ENCODE peak calls at places on chromosomes 3 and 15, in nine cellular contexts. V, Y, A, Z, H, K, S, J and N are unnamed samples. For H3K4me1, the result is how much of the 10 kb centered on the place peaks cover.

GRCh38 chr3:124974691-124975090 is 40.1 kb upstream of the MUC13 start:
- DNase-seq in V (no peak), Y (no peak), A (no peak), Z (no peak), H (no peak), K (no peak), S (no peak), J (no peak), N (peak)

GRCh38 chr3:11719406-11720219 is 75.9 kb upstream of the VGLL4 start:
- DNase-seq in V (peak), Y (no peak), A (peak), Z (peak), H (peak), K (peak), S (peak), J (peak), N (peak)

GRCh38 chr3:173287361-173287760 is 110.2 kb upstream of the NLGN1 start:
- DNase-seq in V (no peak), Y (no peak), A (no peak), Z (no peak), H (no peak), K (no peak), S (no peak), J (no peak), N (no peak)

GRCh38 chr3:31758342-31758741 is 222.7 kb downstream of the OSBPL10 start:
- DNase-seq in V (no peak), Y (no peak), A (no peak), Z (no peak), H (no peak), K (no peak), S (no peak), J (no peak), N (no peak)

GRCh38 chr15:48751595-48751994 is 59.3 kb downstream of the CEP152 start:
- DNase-seq in V (no peak), Y (no peak), A (no peak), Z (peak), H (no peak), K (no peak), S (no peak), J (no peak), N (no peak)

GRCh38 chr15:59268199-59268979 is 61.7 kb downstream of the LDHAL6B start:
- DNase-seq in V (no peak), Y (no peak), A (no peak), Z (peak), H (no peak), K (no peak), S (no peak), J (no peak), N (no peak)

GRCh38 chr15:66841953-66842681 is 140.1 kb downstream of the SMAD6 start:
- DNase-seq in V (peak), Y (peak), A (no peak), Z (peak), H (peak), K (peak), S (peak), J (peak), N (peak)

GRCh38 chr15:52790166-52790708 is at the start of gene ONECUT1:
- DNase-seq in V (peak), Y (no peak), A (no peak), Z (peak), H (peak), K (peak), S (no peak), J (peak), N (peak)

GRCh38 chr15:31299588-31300207 is 26.9 kb upstream of the KLF13 start:
- DNase-seq in V (no peak), Y (peak), A (no peak), Z (no peak), H (no peak), K (peak), S (no peak), J (no peak), N (no peak)

GRCh38 chr3:49346797-49347251 is 7.0 kb upstream of the USP4 start:
- DNase-seq in V (no peak), Y (no peak), A (no peak), Z (peak), H (no peak), K (no peak), S (no peak), J (no peak), N (no peak)

GRCh38 chr3:67461667-67462142 is 192.7 kb downstream of the SUCLG2 start:
- DNase-seq in V (peak), Y (no peak), A (no peak), Z (peak), H (no peak), K (peak), S (no peak), J (no peak), N (no peak)

GRCh38 chr15:75647370-75648155 is at the start of gene SNX33:
- DNase-seq in V (peak), Y (peak), A (peak), Z (peak), H (peak), K (peak), S (peak), J (peak), N (peak)

GRCh38 chr15:90592144-90592887 is 62.6 kb downstream of the CRTC3 start:
- DNase-seq in V (no peak), Y (no peak), A (no peak), Z (peak), H (no peak), K (no peak), S (no peak), J (no peak), N (no peak)

GRCh38 chr3:94627689-94628088 is 564.8 kb downstream of the NSUN3 start:
- DNase-seq in V (no peak), Y (no peak), A (no peak), Z (no peak), H (no peak), K (no peak), S (no peak), J (no peak), N (no peak)

GRCh38 chr15:40859206-40859851 is 14.7 kb downstream of the RHOV start:
- DNase-seq in V (peak), Y (no peak), A (no peak), Z (peak), H (peak), K (peak), S (peak), J (peak), N (peak)

GRCh38 chr15:69888406-69888805 is 209.3 kb downstream of the TLE3 start:
- DNase-seq in V (no peak), Y (no peak), A (no peak), Z (no peak), H (no peak), K (no peak), S (no peak), J (no peak), N (no peak)

GRCh38 chr3:62587169-62587568 is 213.8 kb upstream of the FEZF2 start:
- DNase-seq in V (no peak), Y (no peak), A (no peak), Z (peak), H (no peak), K (no peak), S (no peak), J (no peak), N (no peak)

GRCh38 chr3:134517796-134518195 is 31.9 kb downstream of the CEP63 start:
- DNase-seq in V (no peak), Y (no peak), A (no peak), Z (peak), H (no peak), K (no peak), S (no peak), J (no peak), N (no peak)

GRCh38 chr15:84863480-84864428 is 20.7 kb upstream of the SLC28A1 start:
- DNase-seq in V (no peak), Y (no peak), A (no peak), Z (no peak), H (no peak), K (no peak), S (no peak), J (no peak), N (no peak)

GRCh38 chr3:27360113-27361078 is 8.8 kb downstream of the NEK10 start:
- DNase-seq in V (peak), Y (no peak), A (no peak), Z (peak), H (no peak), K (no peak), S (no peak), J (no peak), N (peak)

GRCh38 chr3:10581251-10581650 is 75.9 kb upstream of the ATP2B2 start:
- DNase-seq in V (no peak), Y (no peak), A (no peak), Z (no peak), H (no peak), K (no peak), S (no peak), J (no peak), N (no peak)

GRCh38 chr3:88263417-88264116 is 113.8 kb downstream of the C3orf38 start:
- DNase-seq in V (no peak), Y (no peak), A (no peak), Z (no peak), H (no peak), K (no peak), S (no peak), J (no peak), N (no peak)

GRCh38 chr3:5645311-5646029 is 458.0 kb downstream of the EDEM1 start:
- DNase-seq in V (no peak), Y (no peak), A (no peak), Z (no peak), H (no peak), K (no peak), S (no peak), J (no peak), N (no peak)

GRCh38 chr15:71333839-71334238 is 218.6 kb downstream of the THSD4 start:
- DNase-seq in V (no peak), Y (no peak), A (no peak), Z (peak), H (no peak), K (no peak), S (no peak), J (no peak), N (no peak)

GRCh38 chr3:63193647-63194046 is 84.5 kb upstream of the SYNPR start:
- DNase-seq in V (no peak), Y (no peak), A (peak), Z (no peak), H (peak), K (no peak), S (no peak), J (no peak), N (peak)

GRCh38 chr15:73924258-73924921 is 1.9 kb upstream of the LOXL1 start:
- DNase-seq in V (no peak), Y (peak), A (no peak), Z (peak), H (no peak), K (peak), S (peak), J (no peak), N (peak)

GRCh38 chr15:40894689-40895308 is 549 bp downstream of the VPS18 start:
- DNase-seq in V (peak), Y (peak), A (peak), Z (peak), H (peak), K (peak), S (peak), J (no peak), N (peak)

GRCh38 chr3:94961423-94962100 is 898.7 kb downstream of the NSUN3 start:
- DNase-seq in V (no peak), Y (no peak), A (no peak), Z (no peak), H (no peak), K (no peak), S (no peak), J (no peak), N (peak)

GRCh38 chr3:10519236-10519635 is 13.8 kb upstream of the ATP2B2 start:
- DNase-seq in V (no peak), Y (no peak), A (no peak), Z (no peak), H (no peak), K (peak), S (peak), J (no peak), N (no peak)

GRCh38 chr3:126274735-126275734 is 82.2 kb downstream of the KLF15 start:
- DNase-seq in V (no peak), Y (no peak), A (no peak), Z (no peak), H (no peak), K (no peak), S (no peak), J (no peak), N (no peak)

GRCh38 chr3:177333535-177334495 is 136.5 kb upstream of the TBL1XR1 start:
- DNase-seq in V (no peak), Y (peak), A (no peak), Z (no peak), H (no peak), K (no peak), S (peak), J (peak), N (no peak)

GRCh38 chr15:41966920-41967465 is 5.4 kb downstream of the EHD4 start:
- DNase-seq in V (no peak), Y (no peak), A (no peak), Z (no peak), H (no peak), K (no peak), S (peak), J (no peak), N (no peak)

GRCh38 chr15:93135997-93136397 is 47.0 kb upstream of the RGMA start:
- DNase-seq in V (no peak), Y (no peak), A (no peak), Z (no peak), H (no peak), K (no peak), S (no peak), J (no peak), N (no peak)

GRCh38 chr3:132804498-132804897 is 82.3 kb upstream of the NPHP3 start:
- DNase-seq in V (no peak), Y (no peak), A (no peak), Z (no peak), H (no peak), K (no peak), S (peak), J (no peak), N (no peak)

GRCh38 chr15:40939909-40940801 is 11.0 kb downstream of the DLL4 start:
- DNase-seq in V (no peak), Y (peak), A (no peak), Z (no peak), H (no peak), K (no peak), S (no peak), J (no peak), N (no peak)

GRCh38 chr15:91122296-91122695 is 22.2 kb downstream of the SV2B start:
- DNase-seq in V (no peak), Y (no peak), A (no peak), Z (no peak), H (no peak), K (no peak), S (no peak), J (no peak), N (no peak)

GRCh38 chr3:123834631-123835030 is 49.5 kb downstream of the MYLK start:
- DNase-seq in V (no peak), Y (no peak), A (peak), Z (peak), H (no peak), K (no peak), S (no peak), J (no peak), N (no peak)

GRCh38 chr3:194323785-194324735 is 27.1 kb downstream of the CPN2 start:
- DNase-seq in V (peak), Y (peak), A (no peak), Z (peak), H (peak), K (peak), S (peak), J (peak), N (peak)

GRCh38 chr3:122515856-122516255 is 1.1 kb upstream of the KPNA1 start:
- DNase-seq in V (no peak), Y (no peak), A (no peak), Z (no peak), H (no peak), K (no peak), S (no peak), J (no peak), N (peak)

GRCh38 chr3:21962456-21962855 is 211.4 kb upstream of the ZNF385D start:
- DNase-seq in V (no peak), Y (no peak), A (no peak), Z (peak), H (no peak), K (no peak), S (no peak), J (no peak), N (no peak)
- H3K4me1 ChIP-seq in V (under half), Y (under half), A (under half), Z (under half), H (under half), K (under half), S (under half), J (under half), N (under half)

DNA sequence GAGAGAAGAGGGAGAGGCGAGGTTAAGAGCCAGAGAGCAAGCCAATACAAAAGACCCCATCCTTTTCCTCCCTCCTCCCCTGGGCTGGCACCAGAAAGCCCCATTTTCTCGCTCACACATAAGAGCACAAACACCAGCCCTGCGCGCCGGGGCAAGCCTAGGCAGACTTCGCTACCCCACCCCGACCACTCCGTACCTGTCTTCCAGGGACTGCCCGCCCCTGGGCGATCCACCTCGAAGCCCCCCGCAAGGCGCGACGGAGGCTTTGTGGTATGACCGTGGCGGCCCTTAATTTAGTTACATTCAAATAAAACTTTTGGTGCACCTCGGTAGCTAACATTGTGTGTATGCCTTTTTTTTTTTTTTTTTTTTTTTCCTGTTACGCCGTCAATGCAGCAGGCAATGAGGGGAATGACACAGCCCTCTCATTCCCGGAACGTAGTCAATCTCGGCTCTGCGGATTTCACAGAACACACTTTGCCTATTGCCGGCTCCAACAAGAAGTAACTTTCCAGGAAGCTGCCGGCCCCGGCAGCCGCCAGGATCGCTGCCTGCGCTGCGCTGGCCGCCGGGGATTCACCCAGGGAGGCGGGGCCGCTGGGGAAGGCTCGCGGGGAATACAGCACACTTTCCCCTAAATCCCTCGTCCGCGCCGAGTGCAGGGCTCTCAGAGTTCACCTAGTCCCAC is 7.7 kb downstream of the BCL6 start:
- DNase-seq in V (peak), Y (peak), A (no peak), Z (peak), H (peak), K (peak), S (peak), J (peak), N (peak)
- H3K4me3 ChIP-seq in V (no peak), Y (peak), A (peak), Z (peak), H (peak), K (peak), S (peak), J (peak), N (peak)

DNA sequence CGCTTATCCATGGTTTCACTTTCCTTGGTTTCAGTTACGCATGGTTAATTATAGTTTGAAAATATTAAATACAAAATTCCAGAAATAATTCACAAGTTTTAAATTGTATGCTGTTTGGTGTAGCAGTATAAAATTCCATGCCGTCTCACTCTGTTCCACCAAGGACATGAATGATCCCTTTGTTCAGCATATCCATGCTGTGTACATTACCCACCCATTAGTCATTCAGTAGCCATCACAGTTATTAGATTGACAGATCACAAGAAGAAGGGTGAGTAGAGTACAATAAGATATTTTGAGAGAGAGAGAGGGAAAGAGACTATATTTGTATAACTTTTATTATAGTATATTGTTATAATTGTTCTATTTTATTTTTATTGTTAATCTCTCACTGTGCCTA is 535.5 kb downstream of the SQOR start:
- DNase-seq in V (no peak), Y (no peak), A (no peak), Z (no peak), H (no peak), K (no peak), S (no peak), J (no peak), N (no peak)
- H3K4me1 ChIP-seq in V (under half), Y (under half), A (under half), Z (under half), H (under half), K (under half), S (under half), J (under half), N (under half)

GRCh38 chr3:37993811-37994638 is 3.4 kb downstream of the VILL start:
- DNase-seq in V (peak), Y (peak), A (no peak), Z (peak), H (peak), K (peak), S (peak), J (peak), N (peak)
- H3K4me3 ChIP-seq in V (no peak), Y (peak), A (peak), Z (peak), H (peak), K (peak), S (peak), J (peak), N (peak)

DNA sequence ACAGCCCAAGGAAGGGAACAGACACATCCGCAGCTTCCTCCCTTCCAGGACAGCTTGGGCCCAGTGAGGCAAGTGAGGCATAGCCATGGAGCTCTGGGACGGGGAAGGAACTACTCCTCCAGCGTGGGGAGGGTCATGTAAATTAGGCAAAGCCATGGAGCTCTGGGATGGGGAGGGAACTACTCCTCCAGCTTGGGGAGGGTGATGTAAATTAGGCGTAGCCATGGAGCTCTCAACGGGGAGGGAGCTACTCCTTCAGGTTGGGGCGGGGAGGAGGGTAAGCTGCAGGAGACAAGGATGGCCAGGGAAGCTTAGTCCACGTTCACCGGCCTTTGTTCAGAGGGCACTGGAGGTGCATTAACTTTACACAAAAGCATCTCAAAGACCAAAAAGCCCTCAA is 21.1 kb upstream of the BDH1 start:
- DNase-seq in V (no peak), Y (no peak), A (no peak), Z (no peak), H (no peak), K (no peak), S (no peak), J (no peak), N (no peak)
- H3K4me1 ChIP-seq in V (under half), Y (under half), A (under half), Z (under half), H (under half), K (under half), S (under half), J (under half), N (under half)

GRCh38 chr15:62638220-62638619 is 404.3 kb upstream of the TPM1 start:
- DNase-seq in V (no peak), Y (no peak), A (no peak), Z (no peak), H (no peak), K (no peak), S (no peak), J (no peak), N (no peak)
- H3K4me3 ChIP-seq in V (no peak), Y (no peak), A (no peak), Z (no peak), H (no peak), K (no peak), S (no peak), J (no peak), N (no peak)

GRCh38 chr3:172077197-172077734 is 37.9 kb downstream of the FNDC3B start:
- DNase-seq in V (no peak), Y (no peak), A (no peak), Z (no peak), H (no peak), K (no peak), S (no peak), J (no peak), N (no peak)
- H3K4me1 ChIP-seq in V (half or more), Y (half or more), A (under half), Z (under half), H (under half), K (under half), S (half or more), J (half or more), N (under half)

GRCh38 chr3:196164576-196164975 is 46.6 kb downstream of the ZDHHC19 start:
- DNase-seq in V (no peak), Y (no peak), A (no peak), Z (no peak), H (no peak), K (no peak), S (no peak), J (no peak), N (no peak)
- H3K4me3 ChIP-seq in V (no peak), Y (peak), A (no peak), Z (no peak), H (no peak), K (no peak), S (no peak), J (no peak), N (no peak)

GRCh38 chr3:157127268-157127667 is 32.7 kb downstream of the CCNL1 start:
- DNase-seq in V (no peak), Y (no peak), A (no peak), Z (peak), H (peak), K (no peak), S (no peak), J (no peak), N (no peak)
- H3K4me1 ChIP-seq in V (half or more), Y (under half), A (under half), Z (under half), H (under half), K (under half), S (under half), J (under half), N (half or more)